ENCODE peak calls at places on chromosomes 2 and 18, in nine cellular contexts. K, H, C, W, A, F, D, B and Y are unnamed samples.

GRCh38 chr2:111036042-111036441 is 84.7 kb upstream of the BCL2L11 start:
- DNase-seq in K (no peak), H (no peak), C (no peak), W (no peak), A (no peak), F (no peak), D (no peak), B (peak; percentile 21), Y (no peak)

GRCh38 chr18:8816805-8817204 is 111.4 kb downstream of the MTCL1 start:
- DNase-seq in K (no peak), H (no peak), C (no peak), W (no peak), A (peak; percentile 76), F (peak; percentile 69), D (no peak), B (no peak), Y (no peak)

GRCh38 chr2:50952596-50952995 is 79.3 kb downstream of the NRXN1 start:
- DNase-seq in K (peak; percentile 16), H (no peak), C (no peak), W (no peak), A (peak; percentile 76), F (peak; percentile 74), D (no peak), B (no peak), Y (peak; percentile 84)

GRCh38 chr18:21100141-21100540 is 11.5 kb downstream of the ROCK1 start:
- DNase-seq in K (no peak), H (no peak), C (no peak), W (no peak), A (peak; percentile 36), F (peak; percentile 19), D (no peak), B (no peak), Y (no peak)

GRCh38 chr2:113894156-113894743 is 4.4 kb downstream of the ACTR3 start:
- DNase-seq in K (peak; percentile 29), H (no peak), C (no peak), W (no peak), A (peak; percentile 85), F (peak; percentile 93), D (peak; percentile 41), B (no peak), Y (peak; percentile 91)

GRCh38 chr2:66702251-66702745 is 267.4 kb downstream of the MEIS1 start:
- DNase-seq in K (no peak), H (no peak), C (no peak), W (no peak), A (no peak), F (no peak), D (no peak), B (no peak), Y (no peak)

GRCh38 chr2:168722592-168722991 is 79.8 kb upstream of the NOSTRIN start:
- DNase-seq in K (no peak), H (peak; percentile 66), C (no peak), W (peak; percentile 35), A (peak; percentile 82), F (no peak), D (no peak), B (no peak), Y (peak; percentile 23)

GRCh38 chr2:222864296-222864695 is 3.5 kb downstream of the ACSL3 start:
- DNase-seq in K (no peak), H (no peak), C (peak; percentile 42), W (peak; percentile 24), A (peak; percentile 93), F (peak; percentile 66), D (no peak), B (no peak), Y (peak; percentile 50)

GRCh38 chr2:100571668-100572067 is 8.9 kb downstream of the PDCL3 start:
- DNase-seq in K (no peak), H (no peak), C (no peak), W (no peak), A (no peak), F (no peak), D (no peak), B (no peak), Y (no peak)

GRCh38 chr2:177264209-177264538 is 353 bp downstream of the NFE2L2 start:
- DNase-seq in K (no peak), H (peak; percentile 79), C (peak; percentile 75), W (no peak), A (peak; percentile 71), F (no peak), D (peak; percentile 43), B (no peak), Y (no peak)

GRCh38 chr18:28522250-28522649 is 345.3 kb upstream of the CDH2 start:
- DNase-seq in K (no peak), H (no peak), C (peak; percentile 73), W (no peak), A (no peak), F (no peak), D (no peak), B (no peak), Y (no peak)

GRCh38 chr2:192194866-192195547 is at the start of gene TMEFF2:
- DNase-seq in K (no peak), H (peak; percentile 74), C (peak; percentile 96), W (peak; percentile 21), A (peak; percentile 96), F (peak; percentile 89), D (peak; percentile 96), B (no peak), Y (no peak)

GRCh38 chr18:43277164-43277600 is at the start of gene SYT4:
- DNase-seq in K (no peak), H (no peak), C (peak; percentile 88), W (peak; percentile 24), A (peak; percentile 13), F (peak; percentile 78), D (peak; percentile 84), B (no peak), Y (peak; percentile 45)

GRCh38 chr2:148720501-148720998 is 76.0 kb downstream of the EPC2 start:
- DNase-seq in K (no peak), H (peak; percentile 62), C (no peak), W (peak; percentile 5), A (peak; percentile 80), F (peak; percentile 23), D (no peak), B (peak; percentile 62), Y (no peak)

GRCh38 chr2:37000988-37001556 is 34.7 kb upstream of the STRN start:
- DNase-seq in K (no peak), H (no peak), C (no peak), W (no peak), A (no peak), F (no peak), D (no peak), B (no peak), Y (no peak)

GRCh38 chr2:37000273-37000780 is 34.0 kb upstream of the STRN start:
- DNase-seq in K (no peak), H (no peak), C (no peak), W (no peak), A (no peak), F (no peak), D (no peak), B (no peak), Y (peak; percentile 78)

GRCh38 chr2:37011126-37011525 is 44.8 kb upstream of the STRN start:
- DNase-seq in K (no peak), H (no peak), C (no peak), W (no peak), A (no peak), F (no peak), D (no peak), B (no peak), Y (no peak)

DNA sequence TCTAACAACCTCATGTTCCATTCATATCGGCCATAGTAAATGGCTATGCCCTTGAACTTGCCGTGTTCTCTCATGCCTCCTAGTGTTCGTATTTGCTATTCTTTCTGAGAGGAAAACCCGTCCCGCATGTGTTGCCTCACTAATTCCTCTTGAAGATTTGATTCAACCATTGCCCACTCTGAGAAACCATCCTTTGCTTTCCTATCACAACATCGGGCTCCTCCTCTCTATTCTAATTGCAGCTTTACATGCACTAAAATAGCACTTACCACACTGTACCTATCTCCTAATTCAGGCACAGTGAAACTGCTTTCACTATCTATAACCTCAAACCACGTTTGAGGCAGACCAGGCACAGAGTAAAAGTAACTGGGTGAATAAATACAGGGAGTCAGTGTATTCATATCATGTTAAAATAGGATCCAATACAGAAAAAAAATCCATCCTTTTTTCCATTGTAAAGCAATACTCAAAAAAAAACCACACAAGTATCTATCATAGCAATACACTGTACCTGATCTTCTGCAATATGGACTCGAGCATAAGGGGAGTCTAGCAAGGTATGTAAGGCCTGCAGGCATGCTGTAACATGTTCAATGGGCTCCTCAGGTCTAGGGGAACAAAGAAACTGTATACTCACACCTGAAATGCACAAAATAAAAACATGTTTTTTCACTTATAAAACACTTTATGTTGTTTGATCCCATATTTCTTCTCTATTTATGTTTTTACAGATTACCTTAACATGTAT is 39.0 kb upstream of the STRN start:
- DNase-seq in K (no peak), H (no peak), C (peak; percentile 1), W (no peak), A (peak; percentile 19), F (peak; percentile 38), D (peak; percentile 37), B (no peak), Y (peak; percentile 60)
- TF ChIP-seq CTCF in K (peak; percentile 31), H (peak; percentile 18), C (no peak), W (no peak), A (peak; percentile 40), F (peak; percentile 56), D (peak; percentile 59), B (peak; percentile 15), Y (peak; percentile 59)

GRCh38 chr2:78162202-78162601 is 640.0 kb upstream of the LRRTM4 start:
- DNase-seq in K (no peak), H (no peak), C (no peak), W (no peak), A (no peak), F (no peak), D (no peak), B (no peak), Y (no peak)
- H3K4me3 ChIP-seq in K (no peak overlapping the region), H (no peak overlapping the region), C (no peak overlapping the region), W (no peak overlapping the region), A (no peak overlapping the region), F (no peak overlapping the region), D (no peak overlapping the region), B (no peak overlapping the region), Y (no peak overlapping the region)

DNA sequence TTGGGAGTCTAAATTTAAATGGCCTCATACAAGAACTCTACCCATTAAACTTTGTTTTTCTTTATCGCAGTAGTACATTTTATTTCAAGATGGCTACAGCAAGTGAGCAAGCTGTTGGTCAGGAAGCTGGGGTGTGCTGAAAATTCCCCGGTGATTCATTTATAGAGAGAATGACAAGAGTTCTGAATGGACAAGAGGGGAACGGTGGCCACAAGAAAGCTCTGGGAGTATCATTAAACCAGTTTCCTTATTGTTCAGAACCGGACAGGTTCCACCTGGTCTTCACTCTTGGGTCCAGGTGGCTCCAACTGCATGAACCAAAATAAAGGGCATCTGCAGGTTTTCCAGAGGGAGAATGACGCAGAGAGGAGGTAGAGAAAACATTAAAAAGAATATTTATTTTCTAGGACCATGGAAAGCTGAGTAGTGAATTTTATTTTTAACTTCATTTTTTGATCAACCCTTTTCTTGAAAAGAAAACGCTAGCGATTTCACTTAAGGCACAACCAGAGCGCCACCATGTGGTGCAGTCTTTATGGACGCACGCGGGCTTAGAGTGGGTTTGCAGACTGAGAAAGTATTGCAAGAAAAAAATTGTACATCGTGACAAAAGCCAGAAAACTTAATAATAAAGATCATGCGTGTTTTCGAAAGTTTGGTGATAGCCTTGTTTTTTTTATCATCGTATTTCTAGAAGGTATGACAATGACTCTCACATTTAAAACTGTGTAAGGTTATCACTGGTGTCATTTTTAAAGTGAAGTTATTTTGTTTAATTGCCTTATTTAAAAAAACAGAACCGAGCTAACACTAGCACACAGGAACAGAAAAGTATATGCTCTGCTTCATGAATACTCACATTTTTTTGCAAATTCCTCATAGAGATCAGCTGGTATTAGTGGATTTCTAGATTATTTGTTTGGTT is 97.9 kb upstream of the NOL4 start:
- DNase-seq in K (peak; percentile 1), H (no peak), C (peak; percentile 85), W (peak; percentile 26), A (peak; percentile 73), F (peak; percentile 82), D (peak; percentile 62), B (no peak), Y (peak; percentile 53)
- TF ChIP-seq CTCF in K (no peak), H (peak; percentile 52), C (peak; percentile 95), W (peak; percentile 22), A (peak; percentile 48), F (peak; percentile 83), D (peak; percentile 69), B (peak; percentile 28), Y (peak; percentile 74)

GRCh38 chr2:221514305-221515040 is 57.6 kb downstream of the EPHA4 start:
- DNase-seq in K (no peak), H (no peak), C (no peak), W (peak; percentile 9), A (peak; percentile 44), F (no peak), D (no peak), B (no peak), Y (no peak)
- H3K4me3 ChIP-seq in K (no peak overlapping the region), H (no peak overlapping the region), C (no peak overlapping the region), W (no peak overlapping the region), A (no peak overlapping the region), F (no peak overlapping the region), D (no peak overlapping the region), B (no peak overlapping the region), Y (no peak overlapping the region)